ENCODE peak calls at places on chromosome 4, in eight cellular contexts. G is T-helper 1 cell; E is central memory CD4-positive, alpha-beta T cell; P is EL; L is amygdala; R is activated T-helper 1 cell treated with anti-CD3 and anti-CD28 coated beads, Interleukin-2, amount 50 U/mL, for 16 hours; V is GDM1; O is Kasumi-1. C is an unnamed sample.

GRCh38 chr4:79652232-79652631 is 244.2 kb upstream of the GK2 start:
- DNase-seq in G (no peak), E (no peak), P (no peak), L (no peak), R (no peak), V (no peak), O (no peak), C (no peak)

GRCh38 chr4:93897559-93897958 is 69.0 kb downstream of the ATOH1 start:
- DNase-seq in G (no peak), E (no peak), P (peak), L (no peak), R (no peak), V (no peak), O (peak), C (peak)

GRCh38 chr4:143538979-143539669 is 25.6 kb downstream of the SMARCA5 start:
- DNase-seq in G (no peak), E (no peak), P (no peak), L (no peak), R (no peak), V (no peak), O (no peak), C (peak)

GRCh38 chr4:67054901-67055300 is 490.4 kb downstream of the CENPC start:
- DNase-seq in G (no peak), E (no peak), P (peak), L (no peak), R (no peak), V (no peak), O (no peak), C (no peak)

GRCh38 chr4:96525901-96526300 is 686.0 kb downstream of the PDHA2 start:
- DNase-seq in G (no peak), E (no peak), P (no peak), L (no peak), R (no peak), V (no peak), O (no peak), C (no peak)

GRCh38 chr4:51943221-51943620 is 76.9 kb downstream of the LRRC66 start:
- DNase-seq in G (no peak), E (no peak), P (peak), L (no peak), R (no peak), V (no peak), O (no peak), C (no peak)

GRCh38 chr4:7571001-7571400 is 136.3 kb upstream of the PSAPL1 start:
- DNase-seq in G (no peak), E (no peak), P (no peak), L (no peak), R (no peak), V (no peak), O (no peak), C (no peak)

GRCh38 chr4:100075486-100076270 is 114.6 kb downstream of the DDIT4L start:
- DNase-seq in G (no peak), E (no peak), P (peak), L (no peak), R (no peak), V (no peak), O (no peak), C (no peak)

GRCh38 chr4:122706511-122706910 is 26.0 kb upstream of the BBS12 start:
- DNase-seq in G (no peak), E (no peak), P (no peak), L (no peak), R (no peak), V (no peak), O (no peak), C (no peak)

GRCh38 chr4:96016615-96017299 is 176.9 kb downstream of the PDHA2 start:
- DNase-seq in G (no peak), E (no peak), P (no peak), L (no peak), R (no peak), V (no peak), O (no peak), C (peak)

GRCh38 chr4:184473265-184473514 is 1.2 kb downstream of the IRF2 start:
- DNase-seq in G (no peak), E (no peak), P (no peak), L (no peak), R (no peak), V (no peak), O (no peak), C (no peak)

GRCh38 chr4:154720123-154720522 is 23.7 kb upstream of the LRAT start:
- DNase-seq in G (no peak), E (no peak), P (no peak), L (no peak), R (no peak), V (no peak), O (no peak), C (no peak)

GRCh38 chr4:156971623-156972369 is at the start of gene PDGFC:
- DNase-seq in G (no peak), E (no peak), P (peak), L (peak), R (no peak), V (no peak), O (peak), C (peak)

GRCh38 chr4:22434895-22435294 is 81.0 kb downstream of the ADGRA3 start:
- DNase-seq in G (no peak), E (no peak), P (peak), L (no peak), R (no peak), V (no peak), O (peak), C (peak)

GRCh38 chr4:26372525-26373172 is 51.8 kb downstream of the RBPJ start:
- DNase-seq in G (peak), E (peak), P (peak), L (no peak), R (no peak), V (peak), O (peak), C (peak)

GRCh38 chr4:77074961-77075855 is 581 bp downstream of the CCNI start:
- DNase-seq in G (peak), E (peak), P (peak), L (peak), R (peak), V (peak), O (peak), C (peak)

GRCh38 chr4:105895324-105895608 is at the start of gene NPNT:
- DNase-seq in G (no peak), E (no peak), P (no peak), L (no peak), R (no peak), V (no peak), O (no peak), C (peak)

GRCh38 chr4:2732526-2732925 is 23.6 kb downstream of the TNIP2 start:
- DNase-seq in G (no peak), E (no peak), P (no peak), L (no peak), R (no peak), V (no peak), O (no peak), C (no peak)

GRCh38 chr4:40661803-40662202 is 32.1 kb upstream of the RBM47 start:
- DNase-seq in G (no peak), E (no peak), P (no peak), L (no peak), R (no peak), V (no peak), O (no peak), C (no peak)

GRCh38 chr4:7987148-7987989 is 47.7 kb upstream of the AFAP1 start:
- DNase-seq in G (peak), E (peak), P (peak), L (peak), R (peak), V (peak), O (peak), C (peak)

GRCh38 chr4:10117424-10118354 is 1.1 kb upstream of the WDR1 start:
- DNase-seq in G (peak), E (peak), P (peak), L (no peak), R (no peak), V (peak), O (peak), C (no peak)

GRCh38 chr4:118942465-118942864 is 53.8 kb downstream of the SYNPO2 start:
- DNase-seq in G (no peak), E (no peak), P (peak), L (no peak), R (no peak), V (no peak), O (peak), C (no peak)

GRCh38 chr4:8400641-8401325 is 39.7 kb downstream of the ACOX3 start:
- DNase-seq in G (no peak), E (no peak), P (no peak), L (no peak), R (no peak), V (no peak), O (no peak), C (no peak)

GRCh38 chr4:78145622-78146021 is 88.5 kb downstream of the FRAS1 start:
- DNase-seq in G (no peak), E (no peak), P (no peak), L (no peak), R (no peak), V (no peak), O (no peak), C (no peak)

GRCh38 chr4:24471623-24472510 is 112.5 kb downstream of the DHX15 start:
- DNase-seq in G (no peak), E (no peak), P (peak), L (no peak), R (no peak), V (no peak), O (no peak), C (no peak)

GRCh38 chr4:149047368-149047767 is 605.2 kb upstream of the NR3C2 start:
- DNase-seq in G (no peak), E (no peak), P (peak), L (no peak), R (no peak), V (no peak), O (no peak), C (no peak)

GRCh38 chr4:1247811-1248261 is 1.1 kb downstream of the CTBP1 start:
- DNase-seq in G (peak), E (peak), P (no peak), L (no peak), R (no peak), V (no peak), O (no peak), C (peak)

GRCh38 chr4:157978680-157979361 is 194.0 kb downstream of the GASK1B start:
- DNase-seq in G (no peak), E (peak), P (peak), L (peak), R (no peak), V (peak), O (peak), C (peak)

GRCh38 chr4:154491731-154492249 is at the start of gene DCHS2:
- DNase-seq in G (no peak), E (peak), P (peak), L (no peak), R (no peak), V (no peak), O (peak), C (no peak)

GRCh38 chr4:148686449-148686848 is 244.2 kb upstream of the NR3C2 start:
- DNase-seq in G (no peak), E (no peak), P (no peak), L (no peak), R (no peak), V (no peak), O (no peak), C (no peak)

GRCh38 chr4:2416564-2417195 is 1.8 kb downstream of the ZFYVE28 start:
- DNase-seq in G (no peak), E (no peak), P (no peak), L (no peak), R (no peak), V (no peak), O (no peak), C (no peak)

GRCh38 chr4:112916868-112917267 is 132.6 kb upstream of the ANK2 start:
- DNase-seq in G (no peak), E (no peak), P (peak), L (no peak), R (no peak), V (no peak), O (no peak), C (no peak)

GRCh38 chr4:1775731-1776500 is 17.2 kb upstream of the FGFR3 start:
- DNase-seq in G (no peak), E (no peak), P (peak), L (peak), R (no peak), V (peak), O (peak), C (no peak)

GRCh38 chr4:110046588-110047049 is 133.9 kb downstream of the EGF start:
- DNase-seq in G (no peak), E (no peak), P (peak), L (no peak), R (no peak), V (no peak), O (no peak), C (no peak)

GRCh38 chr4:110071466-110071865 is 126.9 kb downstream of the ELOVL6 start:
- DNase-seq in G (no peak), E (no peak), P (no peak), L (peak), R (no peak), V (no peak), O (no peak), C (no peak)

GRCh38 chr4:8908206-8908893 is 36.7 kb upstream of the HMX1 start:
- DNase-seq in G (no peak), E (no peak), P (no peak), L (no peak), R (no peak), V (no peak), O (no peak), C (no peak)

GRCh38 chr4:6749340-6750171 is 33.0 kb upstream of the KIAA0232 start:
- DNase-seq in G (no peak), E (no peak), P (peak), L (no peak), R (no peak), V (no peak), O (no peak), C (no peak)

GRCh38 chr4:169410839-169411770 is 140.3 kb upstream of the SH3RF1 start:
- DNase-seq in G (peak), E (peak), P (peak), L (no peak), R (no peak), V (peak), O (peak), C (peak)